ENCODE peak calls at places on chromosomes 7 and 10, in eight cellular contexts. R, F, C, H, K, O, W and D are unnamed samples.

GRCh38 chr7:61111-61510 is 131.3 kb upstream of the FAM20C start:
- DNase-seq in R (peak; percentile 5), F (no peak), C (peak; percentile 70), H (no peak), K (no peak), O (no peak), W (no peak), D (no peak)

GRCh38 chr7:34190299-34190698 is 285.0 kb downstream of the BMPER start:
- DNase-seq in R (no peak), F (no peak), C (no peak), H (no peak), K (no peak), O (no peak), W (no peak), D (no peak)

GRCh38 chr10:8055420-8056349 is 1.2 kb downstream of the GATA3 start:
- DNase-seq in R (no peak), F (no peak), C (no peak), H (no peak), K (no peak), O (no peak), W (no peak), D (no peak)

GRCh38 chr7:47816647-47817046 is 131.6 kb downstream of the PKD1L1 start:
- DNase-seq in R (no peak), F (no peak), C (no peak), H (no peak), K (no peak), O (no peak), W (no peak), D (no peak)

GRCh38 chr10:71816421-71816851 is 34.6 kb downstream of the PSAP start:
- DNase-seq in R (no peak), F (no peak), C (no peak), H (no peak), K (no peak), O (no peak), W (no peak), D (no peak)

GRCh38 chr7:112452102-112452888 is 2.0 kb downstream of the IFRD1 start:
- DNase-seq in R (peak; percentile 29), F (peak; percentile 21), C (peak; percentile 87), H (no peak), K (peak; percentile 28), O (peak; percentile 20), W (no peak), D (peak; percentile 68)

GRCh38 chr7:22255834-22256233 is 101.1 kb downstream of the RAPGEF5 start:
- DNase-seq in R (no peak), F (no peak), C (no peak), H (no peak), K (peak; percentile 62), O (no peak), W (no peak), D (no peak)

GRCh38 chr7:89837515-89837914 is 316.8 kb upstream of the STEAP1 start:
- DNase-seq in R (no peak), F (no peak), C (no peak), H (no peak), K (no peak), O (no peak), W (no peak), D (no peak)

GRCh38 chr10:11813855-11814557 is 9.2 kb upstream of the PROSER2 start:
- DNase-seq in R (no peak), F (no peak), C (no peak), H (no peak), K (no peak), O (no peak), W (no peak), D (no peak)

GRCh38 chr10:91409069-91409868 is 875 bp upstream of the HECTD2 start:
- DNase-seq in R (peak; percentile 77), F (peak; percentile 75), C (peak; percentile 92), H (peak; percentile 96), K (peak; percentile 70), O (peak; percentile 82), W (no peak), D (peak; percentile 49)

GRCh38 chr10:335151-335800 is 200.0 kb downstream of the ZMYND11 start:
- DNase-seq in R (no peak), F (peak; percentile 22), C (no peak), H (no peak), K (no peak), O (no peak), W (no peak), D (no peak)

GRCh38 chr7:24858108-24858977 is 101.1 kb upstream of the GSDME start:
- DNase-seq in R (no peak), F (no peak), C (no peak), H (no peak), K (no peak), O (no peak), W (no peak), D (no peak)

GRCh38 chr10:52283174-52283573 is 30.9 kb upstream of the DKK1 start:
- DNase-seq in R (no peak), F (no peak), C (no peak), H (no peak), K (no peak), O (no peak), W (no peak), D (no peak)

GRCh38 chr10:19930936-19931859 is 115.0 kb downstream of the PLXDC2 start:
- DNase-seq in R (peak; percentile 56), F (no peak), C (no peak), H (no peak), K (no peak), O (peak; percentile 5), W (no peak), D (no peak)

GRCh38 chr10:31679931-31680330 is 248.7 kb downstream of the ARHGAP12 start:
- DNase-seq in R (no peak), F (no peak), C (no peak), H (no peak), K (no peak), O (no peak), W (no peak), D (no peak)

GRCh38 chr10:31678573-31679122 is 250.0 kb downstream of the ARHGAP12 start:
- DNase-seq in R (no peak), F (no peak), C (no peak), H (no peak), K (no peak), O (no peak), W (no peak), D (no peak)

GRCh38 chr10:31677198-31678138 is 251.2 kb downstream of the ARHGAP12 start:
- DNase-seq in R (no peak), F (no peak), C (no peak), H (no peak), K (no peak), O (no peak), W (no peak), D (no peak)

GRCh38 chr10:31675726-31676125 is 252.9 kb downstream of the ARHGAP12 start:
- DNase-seq in R (no peak), F (no peak), C (no peak), H (no peak), K (no peak), O (no peak), W (no peak), D (no peak)

GRCh38 chr10:31678139-31678536 is 250.5 kb downstream of the ARHGAP12 start:
- DNase-seq in R (no peak), F (no peak), C (peak; percentile 82), H (no peak), K (no peak), O (no peak), W (no peak), D (no peak)
- H3K9me3 ChIP-seq in R (peaks cover 6% of the 10 kb centered on the region), F (peaks cover 25% of the 10 kb centered on the region), C (peaks cover 21% of the 10 kb centered on the region), H (peaks cover 27% of the 10 kb centered on the region), K (no peaks in the 10 kb centered on the region), O (peaks cover 1% of the 10 kb centered on the region), W (peaks cover 5% of the 10 kb centered on the region), D (peaks cover 45% of the 10 kb centered on the region)

GRCh38 chr10:5890519-5890878 is 456 bp downstream of the FBH1 start:
- DNase-seq in R (peak; percentile 28), F (peak; percentile 40), C (peak; percentile 72), H (no peak), K (no peak), O (peak; percentile 66), W (no peak), D (no peak)
- TF ChIP-seq EP300 in R (no peak), F (no peak), C (no peak), H (no peak), K (no peak), O (no peak), W (no peak), D (no peak)

DNA sequence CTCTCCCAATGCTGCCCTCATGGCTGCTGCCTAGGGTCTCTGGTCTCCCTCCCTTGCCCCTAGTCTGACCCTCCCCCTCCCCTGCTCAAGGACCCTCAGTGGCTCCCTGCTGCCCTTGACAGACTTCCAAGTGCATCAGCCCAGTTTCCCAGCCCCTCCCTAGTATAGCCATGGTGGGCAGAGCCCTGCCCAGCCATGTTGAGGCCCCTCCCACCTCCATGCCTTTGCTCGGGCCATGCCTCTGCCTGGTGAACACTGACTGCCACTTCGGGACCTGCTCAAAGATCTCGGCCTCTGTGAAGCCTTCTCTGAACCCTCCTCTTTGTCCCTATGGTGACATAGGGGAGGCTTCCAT is 73.2 kb downstream of the MYL10 start:
- DNase-seq in R (peak; percentile 1), F (no peak), C (peak; percentile 49), H (no peak), K (no peak), O (no peak), W (no peak), D (no peak)
- H3K9me3 ChIP-seq in R (no peaks in the 10 kb centered on the region), F (no peaks in the 10 kb centered on the region), C (no peaks in the 10 kb centered on the region), H (no peaks in the 10 kb centered on the region), K (no peaks in the 10 kb centered on the region), O (no peaks in the 10 kb centered on the region), W (no peaks in the 10 kb centered on the region), D (no peaks in the 10 kb centered on the region)

GRCh38 chr10:87966454-87966853 is 103.0 kb downstream of the PTEN start:
- DNase-seq in R (no peak), F (no peak), C (no peak), H (no peak), K (no peak), O (no peak), W (no peak), D (no peak)
- TF ChIP-seq EP300 in R (no peak), F (no peak), C (no peak), H (no peak), K (no peak), O (no peak), W (no peak), D (no peak)

DNA sequence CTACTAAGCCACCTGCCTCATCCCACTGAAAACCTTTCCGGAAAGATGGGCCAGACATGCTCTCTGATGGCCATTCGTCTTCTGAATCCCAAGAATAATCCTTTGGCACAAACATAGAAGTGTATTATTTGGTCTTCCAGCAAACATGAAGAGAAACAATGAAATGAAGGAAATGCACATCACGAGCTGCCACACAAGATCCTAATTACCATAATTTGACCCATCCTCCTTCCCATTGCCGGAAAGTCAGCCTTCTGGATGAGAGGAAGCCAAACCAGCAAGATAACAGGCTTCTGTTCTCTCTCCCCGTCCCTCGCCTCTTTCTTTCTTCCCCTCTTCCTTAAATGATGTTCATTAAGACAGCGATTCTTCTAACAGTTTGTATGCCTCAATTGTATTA is 218.9 kb upstream of the KMT2E start:
- DNase-seq in R (no peak), F (no peak), C (no peak), H (no peak), K (no peak), O (no peak), W (no peak), D (no peak)
- H3K9me3 ChIP-seq in R (no peaks in the 10 kb centered on the region), F (no peaks in the 10 kb centered on the region), C (no peaks in the 10 kb centered on the region), H (no peaks in the 10 kb centered on the region), K (no peaks in the 10 kb centered on the region), O (no peaks in the 10 kb centered on the region), W (no peaks in the 10 kb centered on the region), D (no peaks in the 10 kb centered on the region)